ENCODE peak calls at places on chromosomes 11 and 22, in seven cellular contexts. I is NCI-H748 treated with DMSO at 0.1 percent for 48 hours; A is foreskin fibroblast; F is stimulated activated CD4-positive, alpha-beta T cell treated with anti-CD3 and anti-CD28 coated beads, Interleukin-1b, Interleukin-23, amount 100 ng/mL, for 4 hours; B is NCI-H1417; P is DMS153; G is left cardiac atrium. Y is an unnamed sample.

GRCh38 chr11:32817843-32818183 is 11.9 kb upstream of the PRRG4 start:
- DNase-seq in F (no peak), P (no peak), I (no peak), A (no peak), B (no peak), G (no peak), Y (no peak)

GRCh38 chr22:32058656-32059280 is 15.7 kb downstream of the SLC5A1 start:
- DNase-seq in I (no peak), P (no peak), G (no peak), B (no peak), A (no peak), F (no peak), Y (no peak)

GRCh38 chr11:111426615-111427014 is 47.5 kb upstream of the POU2AF1 start:
- DNase-seq in P (peak), G (no peak), I (no peak), F (no peak), B (peak), A (no peak), Y (no peak)

GRCh38 chr11:103228807-103229206 is 119.6 kb downstream of the DYNC2H1 start:
- DNase-seq in P (no peak), F (no peak), A (no peak), B (no peak), G (no peak), I (no peak), Y (no peak)

GRCh38 chr11:78203184-78203583 is 14.5 kb downstream of the USP35 start:
- DNase-seq in G (no peak), P (no peak), I (no peak), A (no peak), F (peak), B (no peak), Y (no peak)

GRCh38 chr11:75330279-75330678 is 21.2 kb downstream of the ARRB1 start:
- DNase-seq in G (no peak), P (no peak), I (peak), A (no peak), B (no peak), F (no peak), Y (no peak)

GRCh38 chr11:9144828-9145227 is 53.4 kb upstream of the SCUBE2 start:
- DNase-seq in A (no peak), B (no peak), F (no peak), I (no peak), P (no peak), G (no peak), Y (no peak)

GRCh38 chr11:93822359-93822758 is 28.1 kb downstream of the VSTM5 start:
- DNase-seq in B (no peak), A (no peak), F (no peak), P (no peak), I (no peak), G (no peak), Y (no peak)

GRCh38 chr22:46672731-46673130 is 52.5 kb downstream of the GRAMD4 start:
- DNase-seq in G (no peak), B (no peak), P (no peak), A (no peak), F (no peak), I (no peak), Y (no peak)

GRCh38 chr11:1834132-1834610 is 619 bp upstream of the SYT8 start:
- DNase-seq in A (no peak), B (peak), F (no peak), G (no peak), I (no peak), P (peak), Y (no peak)

GRCh38 chr11:121479839-121480238 is 27.1 kb upstream of the SORL1-AS1 start:
- DNase-seq in P (no peak), A (no peak), F (no peak), I (no peak), B (no peak), G (no peak), Y (no peak)

GRCh38 chr11:76669901-76670474 is 559 bp downstream of the LRRC32 start:
- DNase-seq in G (peak), F (no peak), P (no peak), B (peak), A (peak), I (no peak), Y (no peak)

GRCh38 chr11:104352036-104352435 is 188.1 kb upstream of the PDGFD start:
- DNase-seq in I (peak), G (no peak), B (no peak), P (peak), F (no peak), A (no peak), Y (no peak)

GRCh38 chr11:19595840-19596751 is 116.5 kb upstream of the NAV2 start:
- DNase-seq in I (no peak), F (no peak), G (peak), A (peak), P (no peak), B (no peak), Y (no peak)

GRCh38 chr22:26660961-26661578 is 3.7 kb downstream of the MIAT start:
- DNase-seq in F (no peak), I (no peak), G (no peak), P (peak), A (no peak), B (peak), Y (no peak)

GRCh38 chr11:68865241-68865640 is 23.5 kb upstream of the CPT1A start:
- DNase-seq in P (no peak), A (no peak), G (no peak), B (no peak), I (no peak), F (no peak), Y (no peak)

GRCh38 chr22:29816128-29816527 is 21.9 kb downstream of the ASCC2 start:
- DNase-seq in A (no peak), F (no peak), G (peak), I (no peak), B (no peak), P (no peak), Y (no peak)

GRCh38 chr11:79173615-79174014 is 267.2 kb downstream of the TENM4 start:
- DNase-seq in A (peak), F (no peak), G (no peak), P (no peak), B (no peak), I (no peak), Y (no peak)

GRCh38 chr22:31328545-31328960 is 17.6 kb downstream of the PATZ1 start:
- DNase-seq in F (no peak), B (no peak), G (no peak), I (no peak), P (no peak), A (no peak), Y (no peak)

GRCh38 chr11:99327527-99327926 is 306.8 kb downstream of the CNTN5 start:
- DNase-seq in A (no peak), B (no peak), I (no peak), F (no peak), G (no peak), P (no peak), Y (no peak)

GRCh38 chr22:46455453-46455852 is 82.0 kb downstream of the CELSR1 start:
- DNase-seq in G (no peak), P (no peak), I (no peak), B (no peak), F (no peak), A (no peak), Y (no peak)

GRCh38 chr22:33051960-33052839 is 6.0 kb downstream of the SYN3 start:
- DNase-seq in F (no peak), G (no peak), A (no peak), B (peak), P (no peak), I (no peak), Y (peak)

GRCh38 chr22:38874529-38875222 is 2.7 kb upstream of the CBX6 start:
- DNase-seq in I (no peak), F (no peak), G (no peak), P (no peak), B (no peak), A (no peak), Y (no peak)

Y was measured in iPS DF 19.7.